ENCODE peak calls at places on chromosomes 1 and 21, in seven cellular contexts. One of them, this sample, is unnamed.

GRCh38 chr1:8856689-8857412 is 21.6 kb downstream of the ENO1 start:
- DNase-seq in choroid plexus epithelial cell: no peak
- DNase-seq in AG04449: no peak
- DNase-seq in hippocampal formation: no peak
- DNase-seq in CD8-positive, alpha-beta memory T cell: no peak
- DNase-seq in neural progenitor cell: no peak
- DNase-seq in omental fat pad: no peak
- DNase-seq in this sample: no peak

GRCh38 chr1:230849451-230850194 is 18.7 kb downstream of the C1orf198 start:
- DNase-seq in neural progenitor cell: no peak
- DNase-seq in choroid plexus epithelial cell: peak
- DNase-seq in omental fat pad: no peak
- DNase-seq in CD8-positive, alpha-beta memory T cell: no peak
- DNase-seq in AG04449: peak
- DNase-seq in hippocampal formation: peak
- DNase-seq in this sample: peak

GRCh38 chr1:33220701-33221384 is 35.4 kb upstream of the ZNF362 start:
- DNase-seq in AG04449: no peak
- DNase-seq in hippocampal formation: no peak
- DNase-seq in neural progenitor cell: peak
- DNase-seq in CD8-positive, alpha-beta memory T cell: no peak
- DNase-seq in choroid plexus epithelial cell: no peak
- DNase-seq in omental fat pad: no peak
- DNase-seq in this sample: no peak

GRCh38 chr1:205072881-205073280 is 11.4 kb downstream of the TMEM81 start:
- DNase-seq in hippocampal formation: no peak
- DNase-seq in CD8-positive, alpha-beta memory T cell: no peak
- DNase-seq in AG04449: no peak
- DNase-seq in omental fat pad: no peak
- DNase-seq in choroid plexus epithelial cell: no peak
- DNase-seq in neural progenitor cell: no peak
- DNase-seq in this sample: no peak

GRCh38 chr1:54987830-54988705 is 7.6 kb downstream of the TMEM61 start:
- DNase-seq in choroid plexus epithelial cell: peak
- DNase-seq in hippocampal formation: no peak
- DNase-seq in omental fat pad: no peak
- DNase-seq in CD8-positive, alpha-beta memory T cell: no peak
- DNase-seq in AG04449: peak
- DNase-seq in neural progenitor cell: no peak
- DNase-seq in this sample: peak

GRCh38 chr1:203039609-203040517 is 13.6 kb downstream of the PPFIA4 start:
- DNase-seq in neural progenitor cell: peak
- DNase-seq in choroid plexus epithelial cell: no peak
- DNase-seq in CD8-positive, alpha-beta memory T cell: no peak
- DNase-seq in AG04449: no peak
- DNase-seq in omental fat pad: peak
- DNase-seq in hippocampal formation: no peak
- DNase-seq in this sample: no peak

GRCh38 chr1:242871631-242872030 is 347.1 kb upstream of the PLD5 start:
- DNase-seq in omental fat pad: no peak
- DNase-seq in hippocampal formation: no peak
- DNase-seq in CD8-positive, alpha-beta memory T cell: no peak
- DNase-seq in neural progenitor cell: no peak
- DNase-seq in AG04449: no peak
- DNase-seq in choroid plexus epithelial cell: no peak
- DNase-seq in this sample: no peak

GRCh38 chr1:169836198-169836597 is 41.5 kb upstream of the METTL18 start:
- DNase-seq in omental fat pad: no peak
- DNase-seq in hippocampal formation: no peak
- DNase-seq in AG04449: no peak
- DNase-seq in CD8-positive, alpha-beta memory T cell: no peak
- DNase-seq in choroid plexus epithelial cell: no peak
- DNase-seq in neural progenitor cell: no peak
- DNase-seq in this sample: no peak

GRCh38 chr1:187054862-187055757 is 226.4 kb downstream of the PLA2G4A start:
- DNase-seq in CD8-positive, alpha-beta memory T cell: no peak
- DNase-seq in AG04449: no peak
- DNase-seq in choroid plexus epithelial cell: no peak
- DNase-seq in omental fat pad: no peak
- DNase-seq in neural progenitor cell: no peak
- DNase-seq in hippocampal formation: no peak
- DNase-seq in this sample: no peak

GRCh38 chr1:103194060-103194459 is 85.7 kb upstream of the COL11A1 start:
- DNase-seq in CD8-positive, alpha-beta memory T cell: no peak
- DNase-seq in hippocampal formation: no peak
- DNase-seq in AG04449: no peak
- DNase-seq in choroid plexus epithelial cell: peak
- DNase-seq in neural progenitor cell: no peak
- DNase-seq in omental fat pad: no peak
- DNase-seq in this sample: no peak

GRCh38 chr1:15459771-15460719 is 3.5 kb downstream of the CELA2A start:
- DNase-seq in omental fat pad: no peak
- DNase-seq in CD8-positive, alpha-beta memory T cell: no peak
- DNase-seq in hippocampal formation: peak
- DNase-seq in choroid plexus epithelial cell: no peak
- DNase-seq in AG04449: no peak
- DNase-seq in neural progenitor cell: no peak
- DNase-seq in this sample: peak

GRCh38 chr1:21913763-21914162 is 23.3 kb downstream of the HSPG2 start:
- DNase-seq in hippocampal formation: no peak
- DNase-seq in choroid plexus epithelial cell: no peak
- DNase-seq in AG04449: no peak
- DNase-seq in CD8-positive, alpha-beta memory T cell: no peak
- DNase-seq in neural progenitor cell: no peak
- DNase-seq in omental fat pad: no peak
- DNase-seq in this sample: no peak

GRCh38 chr1:55286851-55287602 is 71.9 kb upstream of the USP24 start:
- DNase-seq in CD8-positive, alpha-beta memory T cell: no peak
- DNase-seq in neural progenitor cell: no peak
- DNase-seq in AG04449: no peak
- DNase-seq in choroid plexus epithelial cell: no peak
- DNase-seq in hippocampal formation: no peak
- DNase-seq in omental fat pad: no peak
- DNase-seq in this sample: no peak

GRCh38 chr1:205505791-205506190 is 1.3 kb downstream of the CDK18 start:
- DNase-seq in omental fat pad: no peak
- DNase-seq in neural progenitor cell: no peak
- DNase-seq in hippocampal formation: no peak
- DNase-seq in AG04449: no peak
- DNase-seq in choroid plexus epithelial cell: no peak
- DNase-seq in CD8-positive, alpha-beta memory T cell: no peak
- DNase-seq in this sample: peak

GRCh38 chr1:153649867-153650235 is 8.7 kb upstream of the SNAPIN start:
- DNase-seq in AG04449: no peak
- DNase-seq in CD8-positive, alpha-beta memory T cell: no peak
- DNase-seq in hippocampal formation: peak
- DNase-seq in choroid plexus epithelial cell: no peak
- DNase-seq in omental fat pad: no peak
- DNase-seq in neural progenitor cell: no peak
- DNase-seq in this sample: no peak

GRCh38 chr1:50750021-50750619 is 209.9 kb downstream of the FAF1 start:
- DNase-seq in omental fat pad: no peak
- DNase-seq in choroid plexus epithelial cell: peak
- DNase-seq in hippocampal formation: peak
- DNase-seq in AG04449: no peak
- DNase-seq in CD8-positive, alpha-beta memory T cell: no peak
- DNase-seq in neural progenitor cell: peak
- DNase-seq in this sample: peak

GRCh38 chr1:24555591-24556413 is at the start of gene NCMAP:
- DNase-seq in CD8-positive, alpha-beta memory T cell: peak
- DNase-seq in AG04449: no peak
- DNase-seq in hippocampal formation: no peak
- DNase-seq in choroid plexus epithelial cell: no peak
- DNase-seq in neural progenitor cell: peak
- DNase-seq in omental fat pad: no peak
- DNase-seq in this sample: no peak

GRCh38 chr1:24751833-24752232 is 6.6 kb downstream of the CLIC4 start:
- DNase-seq in neural progenitor cell: no peak
- DNase-seq in choroid plexus epithelial cell: no peak
- DNase-seq in hippocampal formation: no peak
- DNase-seq in CD8-positive, alpha-beta memory T cell: no peak
- DNase-seq in AG04449: no peak
- DNase-seq in omental fat pad: no peak
- DNase-seq in this sample: peak

GRCh38 chr1:108722292-108722691 is 9.6 kb downstream of the FNDC7 start:
- DNase-seq in choroid plexus epithelial cell: peak
- DNase-seq in omental fat pad: no peak
- DNase-seq in CD8-positive, alpha-beta memory T cell: no peak
- DNase-seq in neural progenitor cell: no peak
- DNase-seq in hippocampal formation: no peak
- DNase-seq in AG04449: no peak
- DNase-seq in this sample: peak

GRCh38 chr1:186513526-186513925 is 52.6 kb upstream of the PDC start:
- DNase-seq in CD8-positive, alpha-beta memory T cell: no peak
- DNase-seq in hippocampal formation: no peak
- DNase-seq in choroid plexus epithelial cell: no peak
- DNase-seq in neural progenitor cell: no peak
- DNase-seq in omental fat pad: no peak
- DNase-seq in AG04449: no peak
- DNase-seq in this sample: no peak

GRCh38 chr1:10779201-10779600 is 17.2 kb downstream of the CASZ1 start:
- DNase-seq in hippocampal formation: no peak
- DNase-seq in AG04449: no peak
- DNase-seq in choroid plexus epithelial cell: no peak
- DNase-seq in CD8-positive, alpha-beta memory T cell: no peak
- DNase-seq in omental fat pad: no peak
- DNase-seq in neural progenitor cell: no peak
- DNase-seq in this sample: no peak

GRCh38 chr1:14971201-14971600 is 182.3 kb upstream of the TMEM51 start:
- DNase-seq in AG04449: no peak
- DNase-seq in choroid plexus epithelial cell: no peak
- DNase-seq in hippocampal formation: no peak
- DNase-seq in omental fat pad: no peak
- DNase-seq in CD8-positive, alpha-beta memory T cell: no peak
- DNase-seq in neural progenitor cell: no peak
- DNase-seq in this sample: no peak

GRCh38 chr1:47181095-47181954 is 8.5 kb downstream of the PDZK1IP1 start:
- DNase-seq in neural progenitor cell: no peak
- DNase-seq in omental fat pad: no peak
- DNase-seq in CD8-positive, alpha-beta memory T cell: no peak
- DNase-seq in choroid plexus epithelial cell: no peak
- DNase-seq in hippocampal formation: no peak
- DNase-seq in AG04449: no peak
- DNase-seq in this sample: no peak

GRCh38 chr1:88058205-88058604 is 625.9 kb upstream of the PKN2 start:
- DNase-seq in neural progenitor cell: no peak
- DNase-seq in hippocampal formation: no peak
- DNase-seq in choroid plexus epithelial cell: no peak
- DNase-seq in AG04449: no peak
- DNase-seq in CD8-positive, alpha-beta memory T cell: no peak
- DNase-seq in omental fat pad: no peak
- DNase-seq in this sample: no peak

GRCh38 chr1:206635983-206636354 is 633 bp downstream of the DYRK3 start:
- DNase-seq in omental fat pad: no peak
- DNase-seq in CD8-positive, alpha-beta memory T cell: no peak
- DNase-seq in neural progenitor cell: no peak
- DNase-seq in choroid plexus epithelial cell: no peak
- DNase-seq in hippocampal formation: no peak
- DNase-seq in AG04449: no peak
- DNase-seq in this sample: no peak

GRCh38 chr21:38351961-38352521 is 95.2 kb downstream of the KCNJ15 start:
- DNase-seq in hippocampal formation: no peak
- DNase-seq in omental fat pad: no peak
- DNase-seq in neural progenitor cell: no peak
- DNase-seq in CD8-positive, alpha-beta memory T cell: no peak
- DNase-seq in choroid plexus epithelial cell: peak
- DNase-seq in AG04449: peak
- DNase-seq in this sample: peak

GRCh38 chr1:152398812-152399698 is 15.0 kb downstream of the CRNN start:
- DNase-seq in choroid plexus epithelial cell: peak
- DNase-seq in hippocampal formation: no peak
- DNase-seq in neural progenitor cell: no peak
- DNase-seq in CD8-positive, alpha-beta memory T cell: no peak
- DNase-seq in omental fat pad: no peak
- DNase-seq in AG04449: no peak
- DNase-seq in this sample: peak

GRCh38 chr1:174003867-174004266 is 18.3 kb downstream of the RC3H1 start:
- DNase-seq in hippocampal formation: no peak
- DNase-seq in AG04449: no peak
- DNase-seq in CD8-positive, alpha-beta memory T cell: no peak
- DNase-seq in neural progenitor cell: no peak
- DNase-seq in choroid plexus epithelial cell: no peak
- DNase-seq in omental fat pad: no peak
- DNase-seq in this sample: no peak

GRCh38 chr1:42506576-42506975 is 43.5 kb downstream of the CCDC30 start:
- DNase-seq in choroid plexus epithelial cell: no peak
- DNase-seq in omental fat pad: no peak
- DNase-seq in AG04449: no peak
- DNase-seq in CD8-positive, alpha-beta memory T cell: no peak
- DNase-seq in neural progenitor cell: no peak
- DNase-seq in hippocampal formation: no peak
- DNase-seq in this sample: no peak

GRCh38 chr1:22562584-22563551 is at the start of gene EPHA8:
- DNase-seq in AG04449: no peak
- DNase-seq in CD8-positive, alpha-beta memory T cell: no peak
- DNase-seq in choroid plexus epithelial cell: no peak
- DNase-seq in omental fat pad: no peak
- DNase-seq in hippocampal formation: no peak
- DNase-seq in neural progenitor cell: peak
- DNase-seq in this sample: no peak

GRCh38 chr1:206463137-206463536 is 7.1 kb upstream of the IKBKE start:
- DNase-seq in omental fat pad: no peak
- DNase-seq in choroid plexus epithelial cell: no peak
- DNase-seq in AG04449: no peak
- DNase-seq in neural progenitor cell: no peak
- DNase-seq in CD8-positive, alpha-beta memory T cell: no peak
- DNase-seq in hippocampal formation: no peak
- DNase-seq in this sample: no peak

GRCh38 chr1:76942549-76942948 is 75.3 kb downstream of the ST6GALNAC5 start:
- DNase-seq in CD8-positive, alpha-beta memory T cell: no peak
- DNase-seq in neural progenitor cell: no peak
- DNase-seq in hippocampal formation: no peak
- DNase-seq in AG04449: no peak
- DNase-seq in choroid plexus epithelial cell: peak
- DNase-seq in omental fat pad: no peak
- DNase-seq in this sample: peak

GRCh38 chr1:66436378-66437135 is 97.4 kb upstream of the SGIP1 start:
- DNase-seq in hippocampal formation: no peak
- DNase-seq in AG04449: peak
- DNase-seq in choroid plexus epithelial cell: peak
- DNase-seq in omental fat pad: no peak
- DNase-seq in CD8-positive, alpha-beta memory T cell: no peak
- DNase-seq in neural progenitor cell: no peak
- DNase-seq in this sample: peak

GRCh38 chr1:236323819-236324411 is 42.2 kb upstream of the ERO1B start:
- DNase-seq in neural progenitor cell: no peak
- DNase-seq in choroid plexus epithelial cell: no peak
- DNase-seq in hippocampal formation: no peak
- DNase-seq in AG04449: no peak
- DNase-seq in CD8-positive, alpha-beta memory T cell: no peak
- DNase-seq in omental fat pad: no peak
- DNase-seq in this sample: no peak

GRCh38 chr1:150619576-150620509 is 9.6 kb downstream of the ENSA start:
- DNase-seq in hippocampal formation: peak
- DNase-seq in choroid plexus epithelial cell: peak
- DNase-seq in neural progenitor cell: no peak
- DNase-seq in omental fat pad: no peak
- DNase-seq in CD8-positive, alpha-beta memory T cell: no peak
- DNase-seq in AG04449: no peak
- DNase-seq in this sample: peak

GRCh38 chr1:117239467-117239866 is 28.7 kb upstream of the VTCN1 start:
- DNase-seq in choroid plexus epithelial cell: no peak
- DNase-seq in CD8-positive, alpha-beta memory T cell: no peak
- DNase-seq in omental fat pad: no peak
- DNase-seq in AG04449: no peak
- DNase-seq in hippocampal formation: no peak
- DNase-seq in neural progenitor cell: no peak
- DNase-seq in this sample: no peak

This sample was measured in AG10803.